ENCODE peak calls at places on chromosomes 12 and 14, in six cellular contexts. M is choroid plexus epithelial cell, F is cardiac fibroblast, Y is NCI-H345, H is AG04450, U is amniotic stem cell. E is an unnamed sample.

GRCh38 chr14:54175298-54175942 is 218.8 kb upstream of the BMP4 start:
- DNase-seq in M (peak), F (peak), Y (peak), H (peak), U (peak), E (peak)

GRCh38 chr14:76456200-76456599 is 80.3 kb downstream of the ESRRB start:
- DNase-seq in M (peak), F (peak), Y (peak), H (no peak), U (no peak), E (peak)

GRCh38 chr12:73731658-73732057 is 806.0 kb upstream of the ATXN7L3B start:
- DNase-seq in M (peak), F (no peak), Y (no peak), H (no peak), U (no peak), E (no peak)

GRCh38 chr12:5944688-5945070 is 380 bp downstream of the ANO2 start:
- DNase-seq in M (no peak), F (no peak), Y (no peak), H (no peak), U (no peak), E (no peak)

GRCh38 chr14:51236314-51236713 is 3.7 kb upstream of the TMX1 start:
- DNase-seq in M (peak), F (peak), Y (no peak), H (no peak), U (no peak), E (no peak)

GRCh38 chr12:54549774-54550451 is 512 bp downstream of the PDE1B start:
- DNase-seq in M (no peak), F (no peak), Y (peak), H (no peak), U (no peak), E (no peak)

GRCh38 chr14:76386922-76387782 is 11.2 kb downstream of the ESRRB start:
- DNase-seq in M (peak), F (peak), Y (peak), H (peak), U (no peak), E (peak)

GRCh38 chr12:23504043-23504442 is 445.4 kb downstream of the SOX5 start:
- DNase-seq in M (no peak), F (no peak), Y (no peak), H (no peak), U (no peak), E (no peak)

GRCh38 chr12:116207274-116207673 is 70.2 kb downstream of the MED13L start:
- DNase-seq in M (no peak), F (no peak), Y (no peak), H (no peak), U (no peak), E (no peak)

E was measured in NCI-H748 treated with DMSO at 0.1 percent for 48 hours.